ENCODE peak calls at places on chromosomes 5 and 9, in nine cellular contexts. Z is stimulated activated CD4-positive, alpha-beta T cell treated with anti-CD3 and anti-CD28 coated beads, Interleukin-15, amount 100 ng/mL, for 1 hour; F is T1000; O is caudate nucleus; Y is effector CD4-positive, alpha-beta T cell; B is AG08396; T is iPS DF 19.7; C is HTR-8/SVneo; M is activated CD4-positive, alpha-beta T cell treated with anti-CD3 and anti-CD28 coated beads, Interleukin-2, amount 10 ng/mL, durations not matched to agents 7 days and 5 days. G is an unnamed sample.

GRCh38 chr5:55140908-55141665 is 18.9 kb upstream of the GPX8 start:
- DNase-seq in Z (no peak), F (no peak), O (no peak), Y (no peak), B (no peak), T (no peak), C (no peak), M (no peak), G (no peak)

GRCh38 chr5:157431544-157432200 is 28.3 kb upstream of the NIPAL4 start:
- DNase-seq in Z (no peak), F (no peak), O (no peak), Y (peak), B (peak), T (no peak), C (peak), M (peak), G (no peak)

GRCh38 chr9:133854785-133855184 is 116.6 kb upstream of the SARDH start:
- DNase-seq in Z (no peak), F (no peak), O (no peak), Y (no peak), B (no peak), T (no peak), C (no peak), M (no peak), G (no peak)

GRCh38 chr9:82242285-82242963 is 253.9 kb downstream of the SPATA31D1 start:
- DNase-seq in Z (no peak), F (no peak), O (no peak), Y (no peak), B (no peak), T (no peak), C (no peak), M (no peak), G (no peak)

GRCh38 chr5:5351288-5352089 is 71.0 kb upstream of the ICE1 start:
- DNase-seq in Z (no peak), F (peak), O (no peak), Y (no peak), B (no peak), T (no peak), C (peak), M (no peak), G (no peak)

GRCh38 chr9:136775191-136775590 is 10.9 kb upstream of the LCN15 start:
- DNase-seq in Z (no peak), F (no peak), O (no peak), Y (no peak), B (no peak), T (no peak), C (no peak), M (no peak), G (no peak)

GRCh38 chr5:134224905-134225779 is 731 bp downstream of the PPP2CA start:
- DNase-seq in Z (peak), F (no peak), O (no peak), Y (peak), B (peak), T (no peak), C (peak), M (peak), G (peak)

GRCh38 chr5:5165541-5166002 is 25.4 kb downstream of the ADAMTS16 start:
- DNase-seq in Z (no peak), F (peak), O (no peak), Y (no peak), B (no peak), T (no peak), C (peak), M (no peak), G (no peak)

GRCh38 chr9:127277099-127277498 is 12.5 kb downstream of the GARNL3 start:
- DNase-seq in Z (no peak), F (no peak), O (no peak), Y (no peak), B (no peak), T (no peak), C (no peak), M (no peak), G (no peak)

GRCh38 chr5:146205499-146206202 is 2.2 kb downstream of the RBM27 start:
- DNase-seq in Z (no peak), F (no peak), O (no peak), Y (no peak), B (no peak), T (no peak), C (no peak), M (no peak), G (no peak)

GRCh38 chr5:79990205-79990597 is 861 bp downstream of the MTX3 start:
- DNase-seq in Z (no peak), F (no peak), O (no peak), Y (no peak), B (no peak), T (no peak), C (no peak), M (peak), G (no peak)

GRCh38 chr9:130027533-130028370 is 15.2 kb downstream of the FNBP1 start:
- DNase-seq in Z (no peak), F (no peak), O (no peak), Y (no peak), B (no peak), T (no peak), C (no peak), M (no peak), G (no peak)

GRCh38 chr5:68265822-68266395 is 50.4 kb downstream of the PIK3R1 start:
- DNase-seq in Z (no peak), F (no peak), O (no peak), Y (no peak), B (no peak), T (no peak), C (no peak), M (no peak), G (no peak)

GRCh38 chr5:21739096-21739495 is 1114.0 kb downstream of the CDH12 start:
- DNase-seq in Z (no peak), F (no peak), O (no peak), Y (no peak), B (no peak), T (no peak), C (no peak), M (no peak), G (no peak)